ENCODE peak calls at places on chromosome 9, in ten cellular contexts. G is glutamatergic neuron; F is stimulated activated CD8-positive, alpha-beta memory T cell treated with anti-CD3 and anti-CD28 coated beads, Interleukin-7, amount 100 ng/mL, for 24 hours; T is GM19239; U is Caki2; Q is neuronal stem cell; H is PC-3; I is iPS DF 6.9; K is M059J; A is non-pigmented ciliary epithelial cell. R is an unnamed sample.

GRCh38 chr9:129383005-129383414 is 204.9 kb upstream of the IER5L start:
- DNase-seq in F (no peak), I (no peak), U (no peak), Q (no peak), T (no peak), G (no peak), K (no peak), H (peak), A (no peak), R (no peak)

GRCh38 chr9:131732636-131733340 is 7.1 kb downstream of the RAPGEF1 start:
- DNase-seq in A (no peak), U (no peak), H (no peak), F (no peak), G (no peak), T (no peak), K (no peak), Q (no peak), I (no peak), R (no peak)

GRCh38 chr9:27540537-27540936 is 10.9 kb upstream of the MOB3B start:
- DNase-seq in T (no peak), I (no peak), F (no peak), A (no peak), Q (no peak), H (peak), K (peak), G (no peak), U (no peak), R (no peak)

GRCh38 chr9:125332527-125332926 is 70.9 kb downstream of the GAPVD1 start:
- DNase-seq in G (no peak), K (no peak), A (no peak), I (no peak), F (no peak), Q (no peak), H (peak), U (no peak), T (peak), R (no peak)

GRCh38 chr9:5563886-5564285 is 53.6 kb downstream of the PDCD1LG2 start:
- DNase-seq in H (peak), Q (no peak), A (no peak), K (peak), G (no peak), F (no peak), U (no peak), T (no peak), I (no peak), R (no peak)

GRCh38 chr9:35172878-35173277 is 11.1 kb downstream of the UNC13B start:
- DNase-seq in A (no peak), I (no peak), K (no peak), Q (no peak), U (no peak), G (no peak), H (no peak), T (no peak), F (no peak), R (no peak)

GRCh38 chr9:129079829-129080228 is 1.1 kb upstream of the DOLPP1 start:
- DNase-seq in T (no peak), G (no peak), F (no peak), I (no peak), A (no peak), K (no peak), H (no peak), Q (no peak), U (no peak), R (no peak)

GRCh38 chr9:19690128-19690527 is 98.7 kb downstream of the SLC24A2 start:
- DNase-seq in Q (no peak), H (no peak), I (no peak), G (no peak), F (no peak), U (no peak), A (no peak), K (no peak), T (no peak), R (no peak)

GRCh38 chr9:26326473-26327044 is 566.0 kb downstream of the CAAP1 start:
- DNase-seq in A (peak), I (peak), T (peak), F (no peak), G (peak), Q (peak), K (peak), U (peak), H (peak), R (peak)

GRCh38 chr9:112355305-112355953 is 22.0 kb upstream of the PTBP3 start:
- DNase-seq in K (no peak), H (no peak), I (no peak), U (peak), A (no peak), F (no peak), Q (no peak), G (no peak), T (no peak), R (no peak)

GRCh38 chr9:114583776-114584175 is 3.8 kb upstream of the ATP6V1G1 start:
- DNase-seq in U (no peak), T (no peak), I (no peak), K (no peak), H (no peak), G (no peak), A (no peak), F (no peak), Q (no peak), R (no peak)

GRCh38 chr9:9920425-9920824 is 692.4 kb downstream of the PTPRD start:
- DNase-seq in H (no peak), U (no peak), Q (no peak), I (no peak), T (no peak), A (no peak), K (no peak), G (no peak), F (no peak), R (no peak)

GRCh38 chr9:98284754-98285153 is 29.3 kb upstream of the TBC1D2 start:
- DNase-seq in A (no peak), F (no peak), K (no peak), H (no peak), T (no peak), U (no peak), G (no peak), I (no peak), Q (no peak), R (no peak)

GRCh38 chr9:73202992-73203391 is 51.3 kb downstream of the ANXA1 start:
- DNase-seq in H (no peak), T (no peak), U (no peak), K (no peak), F (no peak), G (no peak), A (no peak), I (no peak), Q (no peak), R (no peak)

GRCh38 chr9:87518702-87519335 is 21.2 kb downstream of the DAPK1 start:
- DNase-seq in T (no peak), F (no peak), U (no peak), K (no peak), I (no peak), H (no peak), G (no peak), A (no peak), Q (no peak), R (no peak)

GRCh38 chr9:96413312-96414221 is 4.6 kb downstream of the ZNF367 start:
- DNase-seq in K (no peak), I (no peak), F (no peak), H (no peak), T (no peak), G (peak), A (no peak), Q (no peak), U (no peak), R (no peak)

GRCh38 chr9:69376651-69377050 is 51.6 kb downstream of the ENTREP1 start:
- DNase-seq in A (peak), U (peak), H (peak), F (no peak), G (no peak), K (peak), I (no peak), T (no peak), Q (no peak), R (no peak)

GRCh38 chr9:127311239-127311741 is 46.7 kb downstream of the GARNL3 start:
- DNase-seq in K (peak), G (no peak), A (no peak), T (no peak), H (peak), U (peak), I (peak), F (peak), Q (peak), R (peak)

GRCh38 chr9:35811364-35812024 is 568 bp downstream of the SPAG8 start:
- DNase-seq in I (no peak), A (no peak), Q (no peak), K (peak), U (no peak), H (no peak), T (no peak), F (no peak), G (no peak), R (no peak)

GRCh38 chr9:124251605-124252366 is 6.0 kb upstream of the NEK6 start:
- DNase-seq in A (no peak), I (no peak), K (peak), G (no peak), H (peak), U (peak), Q (no peak), T (no peak), F (no peak), R (no peak)

GRCh38 chr9:90460220-90460619 is 182.4 kb downstream of the DIRAS2 start:
- DNase-seq in H (no peak), G (no peak), I (no peak), F (no peak), A (no peak), Q (no peak), U (no peak), T (no peak), K (no peak), R (no peak)

GRCh38 chr9:35844628-35845301 is 15.7 kb downstream of the TMEM8B start:
- DNase-seq in H (peak), T (peak), G (no peak), F (no peak), I (no peak), U (peak), Q (no peak), K (peak), A (peak), R (no peak)

GRCh38 chr9:2026598-2026997 is 11.5 kb downstream of the SMARCA2 start:
- DNase-seq in A (no peak), G (no peak), I (no peak), U (no peak), K (no peak), T (no peak), Q (no peak), H (no peak), F (no peak), R (no peak)

GRCh38 chr9:69389437-69389995 is 64.5 kb downstream of the ENTREP1 start:
- DNase-seq in H (peak), U (no peak), F (no peak), I (no peak), K (no peak), Q (no peak), A (no peak), G (no peak), T (no peak), R (no peak)

GRCh38 chr9:127455299-127455992 is 4.1 kb downstream of the LRSAM1 start:
- DNase-seq in A (no peak), I (no peak), F (no peak), Q (no peak), G (no peak), H (peak), T (no peak), U (no peak), K (peak), R (peak)

GRCh38 chr9:124110307-124110915 is 98.8 kb downstream of the LHX2 start:
- DNase-seq in A (no peak), G (no peak), F (no peak), T (peak), K (peak), I (peak), H (peak), U (peak), Q (peak), R (peak)

GRCh38 chr9:113011911-113012381 is at the start of gene ZNF883:
- DNase-seq in A (peak), I (peak), T (no peak), F (no peak), K (peak), Q (peak), G (peak), U (peak), H (no peak), R (peak)

GRCh38 chr9:19230356-19231125 is at the start of gene DENND4C:
- DNase-seq in Q (peak), H (peak), F (peak), K (peak), U (peak), T (peak), G (peak), A (peak), I (peak), R (peak)

GRCh38 chr9:113916931-113917330 is 40.8 kb downstream of the ZNF618 start:
- DNase-seq in F (no peak), T (no peak), Q (no peak), I (no peak), U (no peak), K (no peak), H (no peak), G (no peak), A (no peak), R (no peak)

GRCh38 chr9:105994970-105995369 is 300.6 kb downstream of the TMEM38B start:
- DNase-seq in G (peak), Q (no peak), F (no peak), T (no peak), U (peak), I (no peak), K (peak), H (peak), A (no peak), R (no peak)